ENCODE peak calls at places on chromosomes 6 and 20, in nine cellular contexts. H is cerebellar cortex; D is smooth muscle cell of the brain vasculature; W is naive thymus-derived CD4-positive, alpha-beta T cell; U is hypothalamus; K is tibial nerve; E is LoVo; N is left ventricle myocardium inferior; J is activated naive CD4-positive, alpha-beta T cell. P is an unnamed sample.

GRCh38 chr6:130603391-130603790 is 223.8 kb upstream of the SMLR1 start:
- DNase-seq in D (no peak), K (no peak), J (no peak), E (no peak), H (no peak), W (no peak), U (no peak), N (no peak), P (no peak)

GRCh38 chr6:90167514-90168379 is 128.9 kb downstream of the BACH2 start:
- DNase-seq in E (no peak), U (no peak), D (no peak), W (no peak), J (no peak), N (no peak), H (no peak), K (no peak), P (no peak)

GRCh38 chr6:87333591-87334181 is 4.6 kb upstream of the GJB7 start:
- DNase-seq in W (no peak), K (no peak), J (no peak), D (no peak), H (no peak), E (no peak), U (no peak), N (no peak), P (no peak)

GRCh38 chr6:107361568-107362270 is 97.6 kb downstream of the PDSS2 start:
- DNase-seq in D (peak; percentile 26), E (no peak), N (no peak), H (peak; percentile 3), K (no peak), W (no peak), J (no peak), U (no peak), P (no peak)

GRCh38 chr6:106685833-106686232 is 56.5 kb downstream of the QRSL1 start:
- DNase-seq in E (no peak), H (no peak), U (no peak), K (no peak), D (no peak), W (no peak), N (no peak), J (no peak), P (no peak)

GRCh38 chr20:1656844-1657243 is 735 bp downstream of the SIRPG start:
- DNase-seq in U (no peak), J (no peak), N (no peak), W (no peak), D (no peak), E (no peak), H (no peak), K (no peak), P (no peak)

GRCh38 chr6:160991411-160992322 is at the start of gene MAP3K4:
- DNase-seq in E (peak; percentile 79), J (peak; percentile 74), K (peak; percentile 47), H (peak; percentile 64), D (no peak), W (peak; percentile 76), N (peak; percentile 85), U (peak; percentile 63), P (peak; percentile 52)

GRCh38 chr20:47293524-47294157 is 62.9 kb downstream of the ZMYND8 start:
- DNase-seq in J (no peak), K (no peak), D (no peak), H (no peak), W (no peak), E (no peak), U (no peak), N (no peak), P (no peak)

GRCh38 chr6:170434821-170435155 is 118.3 kb downstream of the PSMB1 start:
- DNase-seq in N (no peak), K (no peak), D (no peak), W (no peak), E (no peak), U (no peak), H (no peak), J (no peak), P (no peak)

GRCh38 chr6:7900621-7901020 is 10.0 kb downstream of the TXNDC5 start:
- DNase-seq in U (no peak), D (no peak), K (no peak), E (no peak), J (no peak), N (no peak), W (no peak), H (no peak), P (no peak)

GRCh38 chr6:156630613-156631302 is 146.4 kb upstream of the ARID1B start:
- DNase-seq in D (no peak), U (no peak), J (no peak), E (no peak), N (no peak), K (no peak), H (no peak), W (no peak), P (no peak)

GRCh38 chr6:37171970-37172812 is 2.2 kb downstream of the PIM1 start:
- DNase-seq in W (peak; percentile 77), J (peak; percentile 79), N (peak; percentile 84), E (peak; percentile 95), D (peak; percentile 83), H (peak; percentile 95), K (peak; percentile 87), U (peak; percentile 70), P (peak; percentile 72)

GRCh38 chr6:159999240-159999671 is 30.4 kb downstream of the IGF2R start:
- DNase-seq in J (no peak), W (no peak), N (no peak), U (no peak), E (no peak), K (no peak), D (no peak), H (no peak), P (no peak)

GRCh38 chr20:8121666-8122065 is 10.4 kb upstream of the PLCB1 start:
- DNase-seq in N (no peak), U (no peak), J (no peak), H (no peak), E (no peak), D (no peak), K (no peak), W (no peak), P (no peak)

GRCh38 chr6:77180367-77180766 is 282.9 kb downstream of the HTR1B start:
- DNase-seq in E (no peak), W (no peak), J (no peak), N (no peak), U (no peak), K (no peak), H (no peak), D (no peak), P (no peak)

GRCh38 chr20:19974621-19975435 is 42.3 kb upstream of the NAA20 start:
- DNase-seq in W (peak; percentile 30), K (peak; percentile 70), N (peak; percentile 85), J (no peak), H (peak; percentile 63), D (peak; percentile 79), E (peak; percentile 83), U (peak; percentile 80), P (peak; percentile 31)

GRCh38 chr6:130047440-130047995 is 29.1 kb downstream of the L3MBTL3 start:
- DNase-seq in H (no peak), J (no peak), W (no peak), U (no peak), D (no peak), E (no peak), N (no peak), K (no peak), P (no peak)

GRCh38 chr6:13535306-13535705 is 39.1 kb upstream of the SIRT5 start:
- DNase-seq in W (no peak), J (no peak), D (no peak), E (no peak), U (no peak), H (peak; percentile 65), K (no peak), N (no peak), P (no peak)

GRCh38 chr6:5930143-5930770 is 76.5 kb downstream of the NRN1 start:
- DNase-seq in N (no peak), J (no peak), K (no peak), E (no peak), D (no peak), W (no peak), U (no peak), H (no peak), P (no peak)

GRCh38 chr20:361562-361961 is 14.7 kb downstream of the NRSN2 start:
- DNase-seq in H (no peak), E (no peak), U (no peak), D (no peak), W (no peak), N (no peak), K (no peak), J (no peak), P (no peak)

GRCh38 chr6:157869673-157870302 is 46.7 kb downstream of the SNX9 start:
- DNase-seq in N (no peak), W (no peak), K (no peak), E (no peak), U (no peak), J (no peak), D (no peak), H (no peak), P (no peak)

P was measured in DMS153.